ENCODE peak calls at places on chromosomes 12 and 14, in four cellular contexts. One of them, this sample, is unnamed.

GRCh38 chr12:49565119-49565955 is 2.6 kb downstream of the MCRS1 start:
- DNase-seq in K562: no peak
- DNase-seq in GM12878: no peak
- DNase-seq in HepG2: no peak
- DNase-seq in this sample: no peak

GRCh38 chr14:63510538-63510937 is 32.6 kb downstream of the PPP2R5E start:
- DNase-seq in GM12878: peak; percentile 66
- DNase-seq in HepG2: no peak
- DNase-seq in K562: no peak
- DNase-seq in this sample: peak; percentile 73

GRCh38 chr14:102629011-102629444 is 36.6 kb downstream of the RCOR1 start:
- DNase-seq in GM12878: no peak
- DNase-seq in K562: no peak
- DNase-seq in HepG2: no peak
- DNase-seq in this sample: no peak

GRCh38 chr14:76219873-76220272 is 68.2 kb downstream of the GPATCH2L start:
- DNase-seq in K562: no peak
- DNase-seq in GM12878: no peak
- DNase-seq in HepG2: no peak
- DNase-seq in this sample: no peak

GRCh38 chr14:91127411-91127810 is 13.5 kb downstream of the DGLUCY start:
- DNase-seq in K562: no peak
- DNase-seq in HepG2: no peak
- DNase-seq in GM12878: no peak
- DNase-seq in this sample: no peak

GRCh38 chr14:46048127-46048526 is 603.5 kb downstream of the RPL10L start:
- DNase-seq in HepG2: peak; percentile 4
- DNase-seq in K562: no peak
- DNase-seq in GM12878: peak; percentile 3
- DNase-seq in this sample: peak; percentile 18

GRCh38 chr12:45049912-45050318 is 984 bp downstream of the DBX2 start:
- DNase-seq in GM12878: no peak
- DNase-seq in HepG2: no peak
- DNase-seq in K562: no peak
- DNase-seq in this sample: no peak

GRCh38 chr14:71309756-71310155 is 402.5 kb downstream of the PCNX1 start:
- DNase-seq in HepG2: no peak
- DNase-seq in K562: no peak
- DNase-seq in GM12878: no peak
- DNase-seq in this sample: no peak

GRCh38 chr12:62772556-62772955 is 162.4 kb downstream of the PPM1H start:
- DNase-seq in HepG2: no peak
- DNase-seq in GM12878: no peak
- DNase-seq in K562: no peak
- DNase-seq in this sample: peak; percentile 47

GRCh38 chr12:20213851-20214250 is 154.5 kb upstream of the PDE3A start:
- DNase-seq in GM12878: no peak
- DNase-seq in HepG2: no peak
- DNase-seq in K562: no peak
- DNase-seq in this sample: no peak

GRCh38 chr14:55301722-55302121 is 30.5 kb downstream of the FBXO34 start:
- DNase-seq in HepG2: peak; percentile 28
- DNase-seq in K562: no peak
- DNase-seq in GM12878: no peak
- DNase-seq in this sample: peak; percentile 63

GRCh38 chr12:28192145-28192544 is 1.9 kb downstream of the CCDC91 start:
- DNase-seq in HepG2: no peak
- DNase-seq in K562: peak; percentile 64
- DNase-seq in GM12878: no peak
- DNase-seq in this sample: no peak

GRCh38 chr12:123916729-123917128 is 55.9 kb downstream of the CCDC92 start:
- DNase-seq in GM12878: no peak
- DNase-seq in K562: no peak
- DNase-seq in HepG2: no peak
- DNase-seq in this sample: peak; percentile 27

GRCh38 chr12:91381309-91381804 is 198.7 kb upstream of the DCN start:
- DNase-seq in K562: no peak
- DNase-seq in HepG2: no peak
- DNase-seq in GM12878: peak; percentile 20
- DNase-seq in this sample: peak; percentile 86

GRCh38 chr12:100753837-100754236 is 40.7 kb upstream of the ANO4 start:
- DNase-seq in GM12878: no peak
- DNase-seq in HepG2: no peak
- DNase-seq in K562: no peak
- DNase-seq in this sample: peak; percentile 11

GRCh38 chr14:45177081-45177480 is 41.4 kb downstream of the FANCM start:
- DNase-seq in GM12878: no peak
- DNase-seq in K562: no peak
- DNase-seq in HepG2: no peak
- DNase-seq in this sample: peak; percentile 86

GRCh38 chr14:105041841-105042765 is 21.2 kb upstream of the CDCA4 start:
- DNase-seq in GM12878: no peak
- DNase-seq in HepG2: no peak
- DNase-seq in K562: no peak
- DNase-seq in this sample: no peak

GRCh38 chr12:116068371-116068770 is 209.1 kb downstream of the MED13L start:
- DNase-seq in GM12878: no peak
- DNase-seq in K562: no peak
- DNase-seq in HepG2: no peak
- DNase-seq in this sample: no peak

GRCh38 chr14:90558041-90558982 is 161.5 kb downstream of the CALM1 start:
- DNase-seq in HepG2: no peak
- DNase-seq in GM12878: no peak
- DNase-seq in K562: no peak
- DNase-seq in this sample: no peak

GRCh38 chr14:99245541-99246511 is 26.2 kb downstream of the BCL11B start:
- DNase-seq in GM12878: no peak
- DNase-seq in K562: no peak
- DNase-seq in HepG2: no peak
- DNase-seq in this sample: no peak

GRCh38 chr14:53354331-53354730 is 201.2 kb upstream of the DDHD1 start:
- DNase-seq in HepG2: no peak
- DNase-seq in K562: no peak
- DNase-seq in GM12878: no peak
- DNase-seq in this sample: no peak

GRCh38 chr12:63897931-63898330 is 53.4 kb downstream of the SRGAP1 start:
- DNase-seq in HepG2: no peak
- DNase-seq in K562: no peak
- DNase-seq in GM12878: no peak
- DNase-seq in this sample: no peak

GRCh38 chr14:68377459-68377858 is 415.4 kb downstream of the ZFP36L1 start:
- DNase-seq in GM12878: no peak
- DNase-seq in K562: peak; percentile 33
- DNase-seq in HepG2: peak; percentile 92
- DNase-seq in this sample: peak; percentile 44
- TF ChIP-seq BHLHE40 in GM12878: no peak
- TF ChIP-seq BHLHE40 in K562: no peak
- TF ChIP-seq BHLHE40 in HepG2: no peak
- TF ChIP-seq BHLHE40 in this sample: no peak

GRCh38 chr12:120138366-120138765 is 21.8 kb upstream of the RAB35 start:
- DNase-seq in K562: no peak
- DNase-seq in HepG2: no peak
- DNase-seq in GM12878: no peak
- DNase-seq in this sample: no peak
- H3K36me3 ChIP-seq in K562: peaks cover 95% of the 10 kb centered on the region
- H3K36me3 ChIP-seq in HepG2: peaks cover 91% of the 10 kb centered on the region
- H3K36me3 ChIP-seq in GM12878: peaks cover 61% of the 10 kb centered on the region
- H3K36me3 ChIP-seq in this sample: peaks cover 82% of the 10 kb centered on the region

GRCh38 chr14:100348253-100348729 is 25.2 kb downstream of the SLC25A47 start:
- DNase-seq in GM12878: no peak
- DNase-seq in K562: no peak
- DNase-seq in HepG2: peak; percentile 47
- DNase-seq in this sample: no peak

GRCh38 chr14:100346306-100347091 is 23.4 kb downstream of the SLC25A47 start:
- DNase-seq in HepG2: no peak
- DNase-seq in K562: no peak
- DNase-seq in GM12878: no peak
- DNase-seq in this sample: no peak

GRCh38 chr14:100348779-100349708 is 25.9 kb downstream of the SLC25A47 start:
- DNase-seq in HepG2: no peak
- DNase-seq in GM12878: no peak
- DNase-seq in K562: no peak
- DNase-seq in this sample: no peak

GRCh38 chr14:100345711-100346110 is 22.6 kb downstream of the SLC25A47 start:
- DNase-seq in HepG2: no peak
- DNase-seq in K562: no peak
- DNase-seq in GM12878: no peak
- DNase-seq in this sample: no peak

DNA sequence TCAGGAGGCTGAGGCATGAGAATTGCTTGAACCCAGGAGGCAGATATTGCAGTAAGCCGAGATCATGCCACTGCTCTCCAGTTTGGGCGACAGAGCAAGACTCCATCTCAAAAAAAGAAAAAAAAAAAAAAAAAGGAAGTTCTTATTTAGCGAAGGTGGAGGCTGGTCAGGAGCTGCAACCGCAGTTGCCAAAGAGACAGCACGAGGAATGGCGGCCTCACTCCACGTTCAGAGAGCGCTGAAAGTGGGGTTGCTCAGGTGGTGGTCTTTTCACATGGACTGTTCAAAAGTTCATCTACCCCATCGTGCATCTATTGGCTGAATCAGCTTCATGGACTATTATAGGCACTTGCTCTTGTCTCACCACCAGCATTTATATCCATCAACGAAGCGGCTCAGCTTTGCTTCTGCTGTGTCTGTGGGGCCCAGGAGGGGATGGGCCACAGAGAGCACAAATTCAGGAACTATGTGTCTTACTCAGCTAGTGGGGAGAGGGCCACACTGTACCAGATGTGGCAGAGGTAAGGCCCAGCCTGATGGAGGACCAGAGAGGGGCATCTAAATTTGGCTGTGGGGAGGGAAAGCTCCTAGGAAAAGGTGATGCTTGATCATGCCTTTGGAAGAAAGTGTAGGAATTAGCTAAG is 27.3 kb downstream of the SLC25A47 start:
- DNase-seq in GM12878: no peak
- DNase-seq in K562: no peak
- DNase-seq in HepG2: no peak
- DNase-seq in this sample: no peak
- TF ChIP-seq BHLHE40 in GM12878: no peak
- TF ChIP-seq BHLHE40 in K562: no peak
- TF ChIP-seq BHLHE40 in HepG2: no peak
- TF ChIP-seq BHLHE40 in this sample: no peak

DNA sequence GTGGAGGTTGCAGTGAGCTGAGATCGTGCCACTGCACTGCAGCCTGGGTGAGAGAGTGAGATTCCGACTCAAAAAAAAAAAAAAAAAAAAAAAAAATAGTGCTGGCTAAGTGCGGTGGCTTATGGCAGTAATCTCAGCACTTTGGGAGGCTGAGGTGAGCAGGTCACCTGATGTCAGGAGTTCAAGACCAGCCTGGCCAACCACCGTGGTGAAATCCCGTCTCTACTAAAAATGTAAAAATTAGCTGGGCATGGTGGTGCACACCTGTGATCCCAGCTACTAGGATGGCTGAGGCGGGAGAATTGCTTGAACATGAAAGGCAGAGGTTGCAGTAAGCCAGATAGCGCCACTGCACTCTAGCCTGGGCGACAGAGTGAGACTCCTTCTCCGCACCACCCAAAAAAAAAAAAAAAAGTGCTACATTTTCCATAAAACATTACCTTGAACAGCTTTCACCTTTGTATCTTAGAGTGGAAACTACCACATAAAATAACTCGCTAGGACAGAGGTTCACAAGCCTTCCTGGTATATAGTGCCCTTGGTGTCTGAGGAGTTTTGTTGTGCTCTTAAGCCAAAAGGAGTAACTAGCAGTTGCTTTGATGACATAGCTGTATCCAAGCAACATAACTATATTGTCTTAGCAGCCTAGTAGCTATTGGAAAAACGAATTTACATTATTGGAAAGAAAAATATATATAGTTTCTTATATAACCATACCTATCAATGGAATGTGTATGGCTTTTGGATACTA is 11.1 kb downstream of the PTGES3 start:
- DNase-seq in K562: no peak
- DNase-seq in HepG2: no peak
- DNase-seq in GM12878: no peak
- DNase-seq in this sample: no peak
- H3K36me3 ChIP-seq in K562: peaks cover 85% of the 10 kb centered on the region
- H3K36me3 ChIP-seq in HepG2: peaks cover 37% of the 10 kb centered on the region
- H3K36me3 ChIP-seq in GM12878: peaks cover 31% of the 10 kb centered on the region
- H3K36me3 ChIP-seq in this sample: peaks cover 18% of the 10 kb centered on the region

GRCh38 chr12:113462117-113462774 is 9.4 kb downstream of the LHX5 start:
- DNase-seq in K562: peak; percentile 83
- DNase-seq in GM12878: no peak
- DNase-seq in HepG2: peak; percentile 44
- DNase-seq in this sample: peak; percentile 68
- TF ChIP-seq BHLHE40 in K562: peak; percentile 51
- TF ChIP-seq BHLHE40 in GM12878: no peak
- TF ChIP-seq BHLHE40 in HepG2: no peak
- TF ChIP-seq BHLHE40 in this sample: no peak

GRCh38 chr12:133080619-133081407 is at the start of gene ZNF140:
- DNase-seq in HepG2: peak; percentile 94
- DNase-seq in GM12878: peak; percentile 76
- DNase-seq in K562: peak; percentile 86
- DNase-seq in this sample: peak; percentile 96

GRCh38 chr12:133080051-133080618 is 588 bp upstream of the ZNF140 start:
- DNase-seq in GM12878: peak; percentile 96
- DNase-seq in K562: peak; percentile 77
- DNase-seq in HepG2: peak; percentile 98
- DNase-seq in this sample: peak; percentile 99

GRCh38 chr12:133081408-133081806 is 684 bp downstream of the ZNF140 start:
- DNase-seq in HepG2: no peak
- DNase-seq in GM12878: no peak
- DNase-seq in K562: no peak
- DNase-seq in this sample: no peak

DNA sequence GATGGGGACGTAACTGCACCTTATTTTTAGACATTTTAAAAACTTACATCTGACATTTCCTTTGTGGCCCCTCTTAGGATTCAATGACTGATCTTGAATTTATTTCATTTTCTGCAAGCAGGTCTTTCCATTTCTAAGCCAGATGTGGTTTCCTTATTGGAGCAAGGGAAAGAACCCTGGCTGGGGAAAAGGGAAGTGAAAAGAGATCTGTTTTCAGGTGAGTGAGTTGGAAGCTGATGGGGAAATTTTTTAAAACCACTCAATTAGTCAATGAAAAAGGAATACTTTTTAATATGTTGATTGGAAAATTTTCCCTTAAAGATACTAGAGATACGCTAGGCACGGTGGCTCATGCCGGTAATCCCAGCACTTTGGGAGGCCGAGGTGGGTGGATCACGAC is 2.6 kb downstream of the ZNF140 start:
- DNase-seq in K562: no peak
- DNase-seq in GM12878: no peak
- DNase-seq in HepG2: no peak
- DNase-seq in this sample: no peak
- H3K36me3 ChIP-seq in K562: peaks cover 17% of the 10 kb centered on the region
- H3K36me3 ChIP-seq in GM12878: peaks cover 20% of the 10 kb centered on the region
- H3K36me3 ChIP-seq in HepG2: peaks cover 40% of the 10 kb centered on the region
- H3K36me3 ChIP-seq in this sample: peaks cover 37% of the 10 kb centered on the region